ENCODE peak calls at places on chromosomes 2 and 18, in four cellular contexts. G, Z, W and L are unnamed samples.

GRCh38 chr18:72407048-72407447 is 137.1 kb downstream of the CBLN2 start:
- DNase-seq in G (no peak), Z (no peak), W (no peak), L (no peak)

GRCh38 chr2:47173986-47174730 is 19.1 kb upstream of the STPG4 start:
- DNase-seq in G (no peak), W (no peak), Z (no peak), L (no peak)

GRCh38 chr2:170886391-170886790 is 42.7 kb upstream of the GORASP2 start:
- DNase-seq in W (no peak), G (no peak), Z (no peak), L (peak; percentile 23)

GRCh38 chr2:230124792-230125452 is 56.2 kb upstream of the SLC16A14 start:
- DNase-seq in Z (no peak), G (peak; percentile 22), W (no peak), L (no peak)

GRCh38 chr2:88690591-88691338 is 708 bp upstream of the RPIA start:
- DNase-seq in Z (peak; percentile 49), W (no peak), G (peak; percentile 25), L (no peak)

GRCh38 chr2:129912871-129913694 is 66.4 kb upstream of the RAB6C start:
- DNase-seq in Z (no peak), G (no peak), W (no peak), L (no peak)

GRCh38 chr2:227818569-227819397 is 5.1 kb downstream of the CCL20 start:
- DNase-seq in G (peak; percentile 41), W (no peak), Z (peak; percentile 64), L (no peak)

GRCh38 chr2:186617186-186617585 is 27.3 kb downstream of the ITGAV start:
- DNase-seq in G (no peak), W (no peak), Z (no peak), L (no peak)

GRCh38 chr18:629303-630150 is 27.9 kb upstream of the TYMS start:
- DNase-seq in Z (peak; percentile 6), G (no peak), W (no peak), L (no peak)

GRCh38 chr18:41922171-41922570 is 32.9 kb upstream of the PIK3C3 start:
- DNase-seq in Z (no peak), G (no peak), W (no peak), L (no peak)

GRCh38 chr2:28623582-28624405 is 127.8 kb upstream of the PPP1CB start:
- DNase-seq in W (no peak), G (no peak), Z (no peak), L (no peak)

DNA sequence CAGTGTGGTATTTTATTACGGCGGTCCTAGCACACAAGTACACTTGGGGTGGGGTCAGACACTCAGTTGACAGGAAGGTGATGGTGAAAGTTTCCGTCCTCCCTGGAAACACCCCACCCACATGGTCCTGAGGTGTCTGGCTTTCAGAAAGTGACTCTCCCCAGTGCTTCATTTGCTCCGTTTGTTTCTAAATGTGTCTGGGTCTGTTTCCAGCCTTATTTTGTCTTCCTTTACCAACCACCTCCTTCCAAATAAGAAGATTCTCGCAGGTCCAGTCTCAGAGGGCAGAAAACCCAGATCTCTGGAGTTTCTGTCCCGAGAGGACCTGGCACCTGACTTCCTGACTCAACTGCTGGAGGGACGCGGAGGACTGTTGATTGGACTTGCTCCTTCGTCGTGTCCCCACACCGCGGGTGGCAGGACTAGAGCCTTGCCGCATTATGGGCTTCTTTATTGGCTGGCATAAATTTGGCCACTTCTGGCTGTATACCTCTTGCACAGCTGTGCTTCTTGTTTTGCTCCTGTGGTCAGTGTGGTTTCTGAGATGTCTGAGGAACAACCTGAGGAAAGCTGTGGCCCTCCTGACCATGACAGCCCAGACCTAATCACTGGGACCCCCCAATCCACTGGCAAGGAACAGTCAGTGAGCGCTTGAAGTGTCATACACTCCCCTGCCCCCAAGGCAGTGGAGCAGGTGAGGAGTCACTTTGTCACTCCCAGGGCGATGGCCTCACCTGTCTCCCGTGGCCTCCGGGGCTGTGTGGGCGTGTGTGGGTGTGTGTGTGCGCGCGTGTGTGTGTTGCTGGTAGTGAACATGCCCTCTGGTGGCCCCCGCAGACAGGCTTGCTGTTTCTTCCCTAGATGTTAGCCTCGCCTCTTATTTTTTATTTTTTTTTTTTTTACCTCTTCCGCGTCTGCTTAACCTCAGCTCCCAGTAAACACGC is 45.6 kb downstream of the MEX3C start:
- DNase-seq in W (no peak), G (no peak), Z (no peak), L (no peak)
- TF ChIP-seq CTCF in W (no peak), G (no peak), Z (no peak), L (no peak)

GRCh38 chr18:26840965-26841364 is 24.5 kb downstream of the AQP4 start:
- DNase-seq in Z (no peak), G (no peak), W (no peak), L (no peak)
- TF ChIP-seq CTCF in Z (no peak), G (peak; percentile 16), W (no peak), L (no peak)

DNA sequence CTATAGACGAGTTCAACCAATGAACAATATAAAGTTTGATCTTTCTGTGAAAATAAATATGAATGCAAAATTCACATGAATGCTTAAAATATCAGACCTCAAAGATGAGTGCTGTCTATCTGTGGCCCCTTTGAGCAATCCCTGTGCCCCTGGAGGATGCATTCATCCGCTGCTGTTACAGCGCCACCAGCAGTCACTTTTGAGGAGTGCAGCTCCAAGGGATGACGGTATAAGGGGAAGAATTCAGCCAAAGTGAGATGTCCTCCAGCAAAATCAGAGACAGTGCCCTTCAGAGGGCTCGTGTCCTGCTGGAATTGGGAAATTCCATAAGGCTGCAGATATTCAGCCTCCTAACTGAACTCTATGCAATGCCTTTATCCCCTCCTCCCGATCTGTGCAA is 12.0 kb upstream of the CHRNA1 start:
- DNase-seq in G (no peak), W (no peak), Z (no peak), L (no peak)
- TF ChIP-seq CTCF in G (no peak), W (peak; percentile 82), Z (no peak), L (peak; percentile 38)

GRCh38 chr2:233209978-233210680 is 41.3 kb upstream of the ATG16L1 start:
- DNase-seq in W (no peak), G (no peak), Z (no peak), L (no peak)

GRCh38 chr2:233204286-233204936 is 47.1 kb upstream of the ATG16L1 start:
- DNase-seq in G (no peak), W (no peak), Z (no peak), L (no peak)

GRCh38 chr2:233210843-233211600 is 40.5 kb upstream of the ATG16L1 start:
- DNase-seq in W (peak; percentile 82), G (peak; percentile 75), Z (no peak), L (peak; percentile 71)

GRCh38 chr2:233209117-233209977 is 42.1 kb upstream of the ATG16L1 start:
- DNase-seq in G (no peak), Z (peak; percentile 28), W (no peak), L (no peak)

DNA sequence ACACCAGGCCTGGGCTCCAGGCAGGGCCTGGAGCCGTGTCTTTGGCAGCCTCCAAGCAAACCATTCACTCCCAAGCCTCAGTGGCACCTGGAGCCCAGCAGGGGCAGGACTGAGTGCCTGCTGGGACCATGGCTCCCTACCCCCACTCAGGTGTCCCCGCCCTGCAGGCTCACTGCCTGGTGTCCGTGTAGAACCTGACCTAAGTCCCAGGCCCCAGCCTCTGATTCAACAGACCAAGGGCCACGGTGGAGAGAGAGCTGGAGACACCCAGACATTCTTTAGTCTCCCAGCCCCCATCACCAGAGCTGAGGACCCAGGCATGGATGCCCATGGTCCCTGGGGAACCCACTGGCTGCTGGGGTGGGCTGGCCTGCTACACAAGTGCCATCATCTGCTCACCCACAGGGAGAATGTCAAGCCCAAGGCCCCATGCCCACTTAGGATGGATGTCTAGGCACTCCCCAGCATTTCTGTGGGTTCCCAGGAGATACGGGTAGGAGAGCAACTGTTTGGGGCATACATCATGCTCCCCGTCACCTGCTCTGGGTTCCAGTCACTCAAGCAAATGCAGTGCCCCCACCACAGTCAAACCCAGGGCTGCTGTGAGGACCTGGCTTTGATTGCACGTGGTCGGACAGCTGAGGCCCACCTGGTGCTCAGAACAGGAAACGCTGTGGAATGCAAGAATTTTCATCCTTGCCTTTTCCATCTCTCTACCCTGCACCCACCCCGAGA is 42.9 kb upstream of the ATG16L1 start:
- DNase-seq in G (no peak), W (no peak), Z (peak; percentile 14), L (no peak)
- TF ChIP-seq CTCF in G (no peak), W (no peak), Z (no peak), L (no peak)

GRCh38 chr2:95057535-95058453 is 32.3 kb downstream of the MAL start:
- DNase-seq in Z (no peak), W (no peak), G (no peak), L (no peak)

GRCh38 chr2:95056044-95056443 is 30.5 kb downstream of the MAL start:
- DNase-seq in Z (no peak), G (no peak), W (no peak), L (no peak)

GRCh38 chr2:95058989-95059601 is 33.6 kb downstream of the MAL start:
- DNase-seq in W (no peak), G (no peak), Z (no peak), L (no peak)

GRCh38 chr2:95058466-95058988 is 33.0 kb downstream of the MAL start:
- DNase-seq in Z (no peak), G (no peak), W (no peak), L (no peak)

GRCh38 chr2:95056461-95057459 is 31.3 kb downstream of the MAL start:
- DNase-seq in W (no peak), G (no peak), Z (no peak), L (no peak)
- TF ChIP-seq CTCF in W (no peak), G (no peak), Z (no peak), L (no peak)

DNA sequence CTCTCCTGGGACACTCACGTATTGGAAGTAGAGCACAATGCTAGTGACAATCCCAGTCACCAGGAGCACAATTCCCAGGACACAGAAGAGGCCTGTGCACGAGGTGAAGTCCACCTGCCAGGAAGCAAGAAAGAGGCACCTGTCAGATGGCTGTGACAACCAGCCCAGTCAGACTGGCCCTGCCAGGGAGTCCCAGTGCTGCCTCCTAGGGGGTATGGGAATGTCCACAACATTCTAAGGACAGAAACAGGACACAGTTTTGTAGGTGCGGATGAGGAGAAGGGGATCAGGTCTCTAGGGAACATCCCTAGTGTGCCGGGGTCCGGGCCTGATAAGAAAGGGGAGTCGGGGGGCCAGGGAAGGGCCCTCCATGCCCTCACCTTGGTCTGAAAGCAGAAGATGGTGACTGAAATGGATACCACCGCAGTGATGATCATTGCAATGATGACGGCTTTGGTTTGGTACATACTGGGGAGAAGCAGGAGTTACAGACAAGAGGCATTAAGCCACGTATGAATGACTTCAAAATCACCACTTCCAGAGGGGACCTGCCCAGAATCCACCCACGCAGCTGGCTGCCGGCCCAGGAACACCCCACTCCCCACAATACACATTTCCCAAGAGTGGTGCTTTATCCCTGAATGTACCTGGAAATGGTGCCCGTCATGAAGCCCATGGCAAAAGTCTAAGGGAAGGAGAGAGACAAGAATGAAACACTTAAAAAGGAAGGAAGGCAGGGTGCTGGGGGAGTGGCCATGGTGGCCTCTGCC is 6.9 kb downstream of the PNKD start:
- DNase-seq in Z (no peak), W (no peak), G (no peak), L (no peak)
- TF ChIP-seq CTCF in Z (peak; percentile 12), W (peak; percentile 24), G (no peak), L (peak; percentile 12)

GRCh38 chr2:159677654-159678053 is 34.7 kb upstream of the MARCHF7 start:
- DNase-seq in W (no peak), G (no peak), Z (no peak), L (no peak)
- TF ChIP-seq CTCF in W (peak; percentile 7), G (peak; percentile 53), Z (peak; percentile 52), L (peak; percentile 23)

GRCh38 chr18:50709215-50709614 is 110.6 kb downstream of the MRO start:
- DNase-seq in W (no peak), G (no peak), Z (no peak), L (no peak)
- TF ChIP-seq CTCF in W (no peak), G (no peak), Z (no peak), L (no peak)

GRCh38 chr2:168443818-168444217 is 12.3 kb upstream of the CERS6 start:
- DNase-seq in G (no peak), Z (no peak), W (no peak), L (no peak)
- TF ChIP-seq CTCF in G (peak; percentile 38), Z (no peak), W (no peak), L (no peak)

GRCh38 chr2:24490674-24491625 is at the start of gene NCOA1:
- DNase-seq in G (peak; percentile 91), W (peak; percentile 44), Z (peak; percentile 91), L (peak; percentile 51)
- TF ChIP-seq CTCF in G (peak; percentile 47), W (peak; percentile 3), Z (peak; percentile 30), L (peak; percentile 22)